ENCODE peak calls at places on chromosomes 12 and 14, in eight cellular contexts. V is right lobe of liver; Y is stomach; J is NCI-H748 treated with DMSO at 0.1 percent for 48 hours; Q is NCI-H2081; Z is GM04503; X is lung microvascular endothelial cell; P is naive thymus-derived CD8-positive, alpha-beta T cell. C is an unnamed sample.

GRCh38 chr12:101455685-101456084 is 19.5 kb upstream of the SPIC start:
- DNase-seq in V (no peak), Y (no peak), J (no peak), Q (no peak), Z (no peak), X (no peak), P (peak), C (no peak)

GRCh38 chr12:5716991-5717390 is 228.1 kb downstream of the ANO2 start:
- DNase-seq in V (no peak), Y (no peak), J (no peak), Q (no peak), Z (no peak), X (no peak), P (no peak), C (no peak)

GRCh38 chr12:70840966-70841365 is 79.6 kb downstream of the PTPRR start:
- DNase-seq in V (no peak), Y (no peak), J (no peak), Q (no peak), Z (no peak), X (no peak), P (no peak), C (no peak)

GRCh38 chr14:79516009-79516408 is 695.3 kb downstream of the DIO2 start:
- DNase-seq in V (no peak), Y (no peak), J (no peak), Q (peak), Z (no peak), X (no peak), P (no peak), C (no peak)

GRCh38 chr12:14999421-15000047 is 26.7 kb downstream of the PDE6H start:
- DNase-seq in V (no peak), Y (no peak), J (no peak), Q (no peak), Z (no peak), X (no peak), P (no peak), C (no peak)

GRCh38 chr12:94193168-94193567 is 44.8 kb downstream of the PLXNC1 start:
- DNase-seq in V (no peak), Y (no peak), J (no peak), Q (no peak), Z (no peak), X (no peak), P (no peak), C (no peak)

GRCh38 chr12:116538682-116539264 is 20.4 kb upstream of the MAP1LC3B2 start:
- DNase-seq in V (no peak), Y (no peak), J (no peak), Q (no peak), Z (no peak), X (no peak), P (no peak), C (no peak)

GRCh38 chr12:110073049-110073831 is 24.9 kb upstream of the C12orf76 start:
- DNase-seq in V (peak), Y (no peak), J (peak), Q (peak), Z (no peak), X (peak), P (peak), C (peak)

GRCh38 chr12:130879212-130879686 is 7.4 kb downstream of the RAN start:
- DNase-seq in V (no peak), Y (no peak), J (no peak), Q (no peak), Z (no peak), X (no peak), P (no peak), C (no peak)

GRCh38 chr12:67482751-67483661 is 165.5 kb upstream of the DYRK2 start:
- DNase-seq in V (no peak), Y (peak), J (peak), Q (peak), Z (no peak), X (no peak), P (peak), C (peak)

GRCh38 chr12:56763753-56764657 is 881 bp downstream of the HSD17B6 start:
- DNase-seq in V (no peak), Y (no peak), J (no peak), Q (no peak), Z (no peak), X (no peak), P (no peak), C (no peak)

GRCh38 chr12:116400671-116401357 is 123.3 kb upstream of the MED13L start:
- DNase-seq in V (peak), Y (no peak), J (no peak), Q (no peak), Z (no peak), X (no peak), P (no peak), C (no peak)

GRCh38 chr12:53981652-53982565 is 3.0 kb upstream of the HOXC10 start:
- DNase-seq in V (peak), Y (no peak), J (no peak), Q (no peak), Z (no peak), X (no peak), P (no peak), C (no peak)